ENCODE peak calls at places on chromosomes 4 and X, in ten cellular contexts. One of them, this sample, is unnamed.

GRCh38 chr4:57053508-57053907 is 56.7 kb downstream of the IGFBP7 start:
- DNase-seq in psoas muscle: no peak
- DNase-seq in activated CD4-positive, alpha-beta T cell treated with anti-CD3 and anti-CD28 coated beads for 36 hours: no peak
- DNase-seq in colonic mucosa: no peak
- DNase-seq in T1000: peak
- DNase-seq in NCI-H1417: no peak
- DNase-seq in G401: no peak
- DNase-seq in stimulated activated CD8-positive, alpha-beta memory T cell treated with anti-CD3 and anti-CD28 coated beads, Interleukin-2, amount 100 ng/mL, for 48 hours: no peak
- DNase-seq in left kidney: no peak
- DNase-seq in upper lobe of right lung: no peak
- DNase-seq in this sample: no peak

GRCh38 chr4:120995611-120996010 is 73.1 kb upstream of the PRDM5 start:
- DNase-seq in activated CD4-positive, alpha-beta T cell treated with anti-CD3 and anti-CD28 coated beads for 36 hours: no peak
- DNase-seq in NCI-H1417: no peak
- DNase-seq in upper lobe of right lung: no peak
- DNase-seq in left kidney: no peak
- DNase-seq in colonic mucosa: no peak
- DNase-seq in T1000: no peak
- DNase-seq in stimulated activated CD8-positive, alpha-beta memory T cell treated with anti-CD3 and anti-CD28 coated beads, Interleukin-2, amount 100 ng/mL, for 48 hours: no peak
- DNase-seq in G401: no peak
- DNase-seq in psoas muscle: no peak
- DNase-seq in this sample: no peak

GRCh38 chr4:87141428-87141827 is 79.0 kb downstream of the KLHL8 start:
- DNase-seq in upper lobe of right lung: no peak
- DNase-seq in G401: no peak
- DNase-seq in activated CD4-positive, alpha-beta T cell treated with anti-CD3 and anti-CD28 coated beads for 36 hours: no peak
- DNase-seq in left kidney: no peak
- DNase-seq in psoas muscle: no peak
- DNase-seq in NCI-H1417: no peak
- DNase-seq in stimulated activated CD8-positive, alpha-beta memory T cell treated with anti-CD3 and anti-CD28 coated beads, Interleukin-2, amount 100 ng/mL, for 48 hours: no peak
- DNase-seq in colonic mucosa: peak
- DNase-seq in T1000: no peak
- DNase-seq in this sample: no peak

GRCh38 chr4:26815199-26815598 is 45.4 kb upstream of the STIM2 start:
- DNase-seq in colonic mucosa: no peak
- DNase-seq in G401: no peak
- DNase-seq in NCI-H1417: no peak
- DNase-seq in psoas muscle: no peak
- DNase-seq in stimulated activated CD8-positive, alpha-beta memory T cell treated with anti-CD3 and anti-CD28 coated beads, Interleukin-2, amount 100 ng/mL, for 48 hours: no peak
- DNase-seq in left kidney: peak
- DNase-seq in upper lobe of right lung: no peak
- DNase-seq in activated CD4-positive, alpha-beta T cell treated with anti-CD3 and anti-CD28 coated beads for 36 hours: no peak
- DNase-seq in T1000: no peak
- DNase-seq in this sample: no peak

GRCh38 chr4:127370495-127371069 is 262.2 kb upstream of the INTU start:
- DNase-seq in left kidney: no peak
- DNase-seq in T1000: no peak
- DNase-seq in colonic mucosa: no peak
- DNase-seq in stimulated activated CD8-positive, alpha-beta memory T cell treated with anti-CD3 and anti-CD28 coated beads, Interleukin-2, amount 100 ng/mL, for 48 hours: no peak
- DNase-seq in psoas muscle: peak
- DNase-seq in G401: no peak
- DNase-seq in upper lobe of right lung: peak
- DNase-seq in activated CD4-positive, alpha-beta T cell treated with anti-CD3 and anti-CD28 coated beads for 36 hours: no peak
- DNase-seq in NCI-H1417: no peak
- DNase-seq in this sample: peak

GRCh38 chrX:109857898-109858297 is 124.8 kb upstream of the ACSL4 start:
- DNase-seq in T1000: no peak
- DNase-seq in upper lobe of right lung: no peak
- DNase-seq in G401: no peak
- DNase-seq in activated CD4-positive, alpha-beta T cell treated with anti-CD3 and anti-CD28 coated beads for 36 hours: no peak
- DNase-seq in colonic mucosa: no peak
- DNase-seq in psoas muscle: no peak
- DNase-seq in left kidney: no peak
- DNase-seq in NCI-H1417: no peak
- DNase-seq in stimulated activated CD8-positive, alpha-beta memory T cell treated with anti-CD3 and anti-CD28 coated beads, Interleukin-2, amount 100 ng/mL, for 48 hours: no peak
- DNase-seq in this sample: no peak

GRCh38 chr4:110620352-110621327 is 2.2 kb downstream of the PITX2 start:
- DNase-seq in G401: no peak
- DNase-seq in stimulated activated CD8-positive, alpha-beta memory T cell treated with anti-CD3 and anti-CD28 coated beads, Interleukin-2, amount 100 ng/mL, for 48 hours: no peak
- DNase-seq in psoas muscle: peak
- DNase-seq in left kidney: peak
- DNase-seq in T1000: no peak
- DNase-seq in activated CD4-positive, alpha-beta T cell treated with anti-CD3 and anti-CD28 coated beads for 36 hours: peak
- DNase-seq in NCI-H1417: no peak
- DNase-seq in upper lobe of right lung: no peak
- DNase-seq in colonic mucosa: peak
- DNase-seq in this sample: peak

GRCh38 chr4:112082954-112083586 is 62.2 kb upstream of the FAM241A start:
- DNase-seq in activated CD4-positive, alpha-beta T cell treated with anti-CD3 and anti-CD28 coated beads for 36 hours: no peak
- DNase-seq in NCI-H1417: no peak
- DNase-seq in upper lobe of right lung: no peak
- DNase-seq in T1000: no peak
- DNase-seq in colonic mucosa: peak
- DNase-seq in psoas muscle: no peak
- DNase-seq in left kidney: peak
- DNase-seq in G401: no peak
- DNase-seq in stimulated activated CD8-positive, alpha-beta memory T cell treated with anti-CD3 and anti-CD28 coated beads, Interleukin-2, amount 100 ng/mL, for 48 hours: no peak
- DNase-seq in this sample: no peak

GRCh38 chrX:71533850-71534515 is 1.1 kb downstream of the OGT start:
- DNase-seq in upper lobe of right lung: peak
- DNase-seq in NCI-H1417: peak
- DNase-seq in T1000: no peak
- DNase-seq in psoas muscle: no peak
- DNase-seq in left kidney: peak
- DNase-seq in colonic mucosa: peak
- DNase-seq in activated CD4-positive, alpha-beta T cell treated with anti-CD3 and anti-CD28 coated beads for 36 hours: peak
- DNase-seq in stimulated activated CD8-positive, alpha-beta memory T cell treated with anti-CD3 and anti-CD28 coated beads, Interleukin-2, amount 100 ng/mL, for 48 hours: peak
- DNase-seq in G401: peak
- DNase-seq in this sample: peak

GRCh38 chrX:10111364-10112148 is 45.2 kb upstream of the CLCN4 start:
- DNase-seq in G401: no peak
- DNase-seq in psoas muscle: no peak
- DNase-seq in T1000: no peak
- DNase-seq in activated CD4-positive, alpha-beta T cell treated with anti-CD3 and anti-CD28 coated beads for 36 hours: peak
- DNase-seq in upper lobe of right lung: no peak
- DNase-seq in colonic mucosa: no peak
- DNase-seq in left kidney: no peak
- DNase-seq in NCI-H1417: no peak
- DNase-seq in stimulated activated CD8-positive, alpha-beta memory T cell treated with anti-CD3 and anti-CD28 coated beads, Interleukin-2, amount 100 ng/mL, for 48 hours: peak
- DNase-seq in this sample: peak

GRCh38 chrX:27571164-27571563 is 19.0 kb upstream of the DCAF8L2 start:
- DNase-seq in activated CD4-positive, alpha-beta T cell treated with anti-CD3 and anti-CD28 coated beads for 36 hours: no peak
- DNase-seq in T1000: no peak
- DNase-seq in G401: no peak
- DNase-seq in left kidney: no peak
- DNase-seq in stimulated activated CD8-positive, alpha-beta memory T cell treated with anti-CD3 and anti-CD28 coated beads, Interleukin-2, amount 100 ng/mL, for 48 hours: no peak
- DNase-seq in colonic mucosa: no peak
- DNase-seq in upper lobe of right lung: no peak
- DNase-seq in psoas muscle: no peak
- DNase-seq in NCI-H1417: no peak
- DNase-seq in this sample: no peak

GRCh38 chr4:145820407-145820806 is 118.2 kb downstream of the ZNF827 start:
- DNase-seq in colonic mucosa: no peak
- DNase-seq in T1000: no peak
- DNase-seq in left kidney: no peak
- DNase-seq in psoas muscle: no peak
- DNase-seq in stimulated activated CD8-positive, alpha-beta memory T cell treated with anti-CD3 and anti-CD28 coated beads, Interleukin-2, amount 100 ng/mL, for 48 hours: no peak
- DNase-seq in upper lobe of right lung: no peak
- DNase-seq in NCI-H1417: no peak
- DNase-seq in activated CD4-positive, alpha-beta T cell treated with anti-CD3 and anti-CD28 coated beads for 36 hours: no peak
- DNase-seq in G401: peak
- DNase-seq in this sample: no peak

GRCh38 chr4:102439835-102440234 is 61.3 kb upstream of the NFKB1 start:
- DNase-seq in stimulated activated CD8-positive, alpha-beta memory T cell treated with anti-CD3 and anti-CD28 coated beads, Interleukin-2, amount 100 ng/mL, for 48 hours: no peak
- DNase-seq in upper lobe of right lung: no peak
- DNase-seq in colonic mucosa: no peak
- DNase-seq in G401: no peak
- DNase-seq in psoas muscle: no peak
- DNase-seq in T1000: no peak
- DNase-seq in left kidney: peak
- DNase-seq in NCI-H1417: no peak
- DNase-seq in activated CD4-positive, alpha-beta T cell treated with anti-CD3 and anti-CD28 coated beads for 36 hours: no peak
- DNase-seq in this sample: no peak

GRCh38 chr4:56619160-56619559 is 61.9 kb downstream of the HOPX start:
- DNase-seq in activated CD4-positive, alpha-beta T cell treated with anti-CD3 and anti-CD28 coated beads for 36 hours: peak
- DNase-seq in stimulated activated CD8-positive, alpha-beta memory T cell treated with anti-CD3 and anti-CD28 coated beads, Interleukin-2, amount 100 ng/mL, for 48 hours: no peak
- DNase-seq in NCI-H1417: no peak
- DNase-seq in psoas muscle: no peak
- DNase-seq in upper lobe of right lung: no peak
- DNase-seq in left kidney: peak
- DNase-seq in T1000: no peak
- DNase-seq in colonic mucosa: no peak
- DNase-seq in G401: no peak
- DNase-seq in this sample: no peak

GRCh38 chr4:92071587-92071986 is 232.2 kb upstream of the GRID2 start:
- DNase-seq in psoas muscle: no peak
- DNase-seq in activated CD4-positive, alpha-beta T cell treated with anti-CD3 and anti-CD28 coated beads for 36 hours: no peak
- DNase-seq in NCI-H1417: no peak
- DNase-seq in T1000: no peak
- DNase-seq in stimulated activated CD8-positive, alpha-beta memory T cell treated with anti-CD3 and anti-CD28 coated beads, Interleukin-2, amount 100 ng/mL, for 48 hours: no peak
- DNase-seq in upper lobe of right lung: no peak
- DNase-seq in G401: no peak
- DNase-seq in left kidney: no peak
- DNase-seq in colonic mucosa: no peak
- DNase-seq in this sample: no peak

GRCh38 chrX:53831662-53832635 is 145.4 kb upstream of the HUWE1 start:
- DNase-seq in activated CD4-positive, alpha-beta T cell treated with anti-CD3 and anti-CD28 coated beads for 36 hours: peak
- DNase-seq in NCI-H1417: peak
- DNase-seq in left kidney: peak
- DNase-seq in G401: peak
- DNase-seq in upper lobe of right lung: no peak
- DNase-seq in colonic mucosa: peak
- DNase-seq in stimulated activated CD8-positive, alpha-beta memory T cell treated with anti-CD3 and anti-CD28 coated beads, Interleukin-2, amount 100 ng/mL, for 48 hours: peak
- DNase-seq in T1000: no peak
- DNase-seq in psoas muscle: no peak
- DNase-seq in this sample: no peak

GRCh38 chrX:107823456-107823855 is 2.2 kb upstream of the MID2 start:
- DNase-seq in G401: no peak
- DNase-seq in psoas muscle: no peak
- DNase-seq in left kidney: peak
- DNase-seq in stimulated activated CD8-positive, alpha-beta memory T cell treated with anti-CD3 and anti-CD28 coated beads, Interleukin-2, amount 100 ng/mL, for 48 hours: no peak
- DNase-seq in NCI-H1417: no peak
- DNase-seq in T1000: no peak
- DNase-seq in colonic mucosa: no peak
- DNase-seq in activated CD4-positive, alpha-beta T cell treated with anti-CD3 and anti-CD28 coated beads for 36 hours: no peak
- DNase-seq in upper lobe of right lung: no peak
- DNase-seq in this sample: no peak

GRCh38 chr4:88619973-88620372 is 27.7 kb downstream of the HERC3 start:
- DNase-seq in upper lobe of right lung: no peak
- DNase-seq in NCI-H1417: no peak
- DNase-seq in colonic mucosa: no peak
- DNase-seq in psoas muscle: no peak
- DNase-seq in left kidney: no peak
- DNase-seq in activated CD4-positive, alpha-beta T cell treated with anti-CD3 and anti-CD28 coated beads for 36 hours: no peak
- DNase-seq in G401: no peak
- DNase-seq in stimulated activated CD8-positive, alpha-beta memory T cell treated with anti-CD3 and anti-CD28 coated beads, Interleukin-2, amount 100 ng/mL, for 48 hours: no peak
- DNase-seq in T1000: no peak
- DNase-seq in this sample: no peak

GRCh38 chr4:6875431-6875831 is 34.2 kb upstream of the TBC1D14 start:
- DNase-seq in psoas muscle: peak
- DNase-seq in colonic mucosa: no peak
- DNase-seq in upper lobe of right lung: peak
- DNase-seq in stimulated activated CD8-positive, alpha-beta memory T cell treated with anti-CD3 and anti-CD28 coated beads, Interleukin-2, amount 100 ng/mL, for 48 hours: no peak
- DNase-seq in NCI-H1417: no peak
- DNase-seq in T1000: no peak
- DNase-seq in activated CD4-positive, alpha-beta T cell treated with anti-CD3 and anti-CD28 coated beads for 36 hours: no peak
- DNase-seq in left kidney: no peak
- DNase-seq in G401: no peak
- DNase-seq in this sample: peak

GRCh38 chr4:158161561-158162354 is 11.1 kb downstream of the GASK1B start:
- DNase-seq in NCI-H1417: no peak
- DNase-seq in stimulated activated CD8-positive, alpha-beta memory T cell treated with anti-CD3 and anti-CD28 coated beads, Interleukin-2, amount 100 ng/mL, for 48 hours: no peak
- DNase-seq in psoas muscle: peak
- DNase-seq in T1000: no peak
- DNase-seq in activated CD4-positive, alpha-beta T cell treated with anti-CD3 and anti-CD28 coated beads for 36 hours: no peak
- DNase-seq in upper lobe of right lung: no peak
- DNase-seq in left kidney: peak
- DNase-seq in G401: peak
- DNase-seq in colonic mucosa: no peak
- DNase-seq in this sample: peak

GRCh38 chr4:162506253-162506652 is 342.5 kb upstream of the FSTL5 start:
- DNase-seq in T1000: no peak
- DNase-seq in left kidney: no peak
- DNase-seq in upper lobe of right lung: no peak
- DNase-seq in NCI-H1417: no peak
- DNase-seq in G401: no peak
- DNase-seq in activated CD4-positive, alpha-beta T cell treated with anti-CD3 and anti-CD28 coated beads for 36 hours: no peak
- DNase-seq in stimulated activated CD8-positive, alpha-beta memory T cell treated with anti-CD3 and anti-CD28 coated beads, Interleukin-2, amount 100 ng/mL, for 48 hours: no peak
- DNase-seq in psoas muscle: no peak
- DNase-seq in colonic mucosa: no peak
- DNase-seq in this sample: no peak

GRCh38 chr4:37995981-37996770 is 36.0 kb downstream of the PTTG2 start:
- DNase-seq in stimulated activated CD8-positive, alpha-beta memory T cell treated with anti-CD3 and anti-CD28 coated beads, Interleukin-2, amount 100 ng/mL, for 48 hours: no peak
- DNase-seq in G401: no peak
- DNase-seq in colonic mucosa: no peak
- DNase-seq in psoas muscle: no peak
- DNase-seq in T1000: no peak
- DNase-seq in left kidney: no peak
- DNase-seq in activated CD4-positive, alpha-beta T cell treated with anti-CD3 and anti-CD28 coated beads for 36 hours: no peak
- DNase-seq in NCI-H1417: no peak
- DNase-seq in upper lobe of right lung: no peak
- DNase-seq in this sample: peak

GRCh38 chr4:60313616-60314015 is 886.5 kb upstream of the ADGRL3 start:
- DNase-seq in activated CD4-positive, alpha-beta T cell treated with anti-CD3 and anti-CD28 coated beads for 36 hours: no peak
- DNase-seq in T1000: no peak
- DNase-seq in G401: no peak
- DNase-seq in colonic mucosa: no peak
- DNase-seq in NCI-H1417: no peak
- DNase-seq in stimulated activated CD8-positive, alpha-beta memory T cell treated with anti-CD3 and anti-CD28 coated beads, Interleukin-2, amount 100 ng/mL, for 48 hours: no peak
- DNase-seq in psoas muscle: no peak
- DNase-seq in upper lobe of right lung: no peak
- DNase-seq in left kidney: no peak
- DNase-seq in this sample: no peak

GRCh38 chrX:103614999-103615398 is 7.2 kb downstream of the TCEAL3 start:
- DNase-seq in psoas muscle: no peak
- DNase-seq in G401: no peak
- DNase-seq in stimulated activated CD8-positive, alpha-beta memory T cell treated with anti-CD3 and anti-CD28 coated beads, Interleukin-2, amount 100 ng/mL, for 48 hours: no peak
- DNase-seq in left kidney: no peak
- DNase-seq in activated CD4-positive, alpha-beta T cell treated with anti-CD3 and anti-CD28 coated beads for 36 hours: no peak
- DNase-seq in NCI-H1417: no peak
- DNase-seq in T1000: no peak
- DNase-seq in upper lobe of right lung: no peak
- DNase-seq in colonic mucosa: no peak
- DNase-seq in this sample: no peak

GRCh38 chr4:82787342-82787741 is 11.3 kb downstream of the SCD5 start:
- DNase-seq in T1000: no peak
- DNase-seq in left kidney: no peak
- DNase-seq in NCI-H1417: no peak
- DNase-seq in colonic mucosa: no peak
- DNase-seq in stimulated activated CD8-positive, alpha-beta memory T cell treated with anti-CD3 and anti-CD28 coated beads, Interleukin-2, amount 100 ng/mL, for 48 hours: no peak
- DNase-seq in G401: no peak
- DNase-seq in upper lobe of right lung: no peak
- DNase-seq in activated CD4-positive, alpha-beta T cell treated with anti-CD3 and anti-CD28 coated beads for 36 hours: no peak
- DNase-seq in psoas muscle: no peak
- DNase-seq in this sample: peak

GRCh38 chr4:632391-632790 is 7.0 kb downstream of the PDE6B start:
- DNase-seq in stimulated activated CD8-positive, alpha-beta memory T cell treated with anti-CD3 and anti-CD28 coated beads, Interleukin-2, amount 100 ng/mL, for 48 hours: no peak
- DNase-seq in left kidney: no peak
- DNase-seq in colonic mucosa: no peak
- DNase-seq in activated CD4-positive, alpha-beta T cell treated with anti-CD3 and anti-CD28 coated beads for 36 hours: no peak
- DNase-seq in T1000: no peak
- DNase-seq in psoas muscle: no peak
- DNase-seq in G401: no peak
- DNase-seq in upper lobe of right lung: no peak
- DNase-seq in NCI-H1417: no peak
- DNase-seq in this sample: no peak

GRCh38 chr4:142278171-142278570 is 567.9 kb downstream of the INPP4B start:
- DNase-seq in left kidney: no peak
- DNase-seq in upper lobe of right lung: no peak
- DNase-seq in T1000: no peak
- DNase-seq in colonic mucosa: no peak
- DNase-seq in G401: no peak
- DNase-seq in psoas muscle: no peak
- DNase-seq in NCI-H1417: no peak
- DNase-seq in activated CD4-positive, alpha-beta T cell treated with anti-CD3 and anti-CD28 coated beads for 36 hours: no peak
- DNase-seq in stimulated activated CD8-positive, alpha-beta memory T cell treated with anti-CD3 and anti-CD28 coated beads, Interleukin-2, amount 100 ng/mL, for 48 hours: no peak
- DNase-seq in this sample: no peak